ENCODE peak calls at places on chromosomes 4 and X, in four cellular contexts. Q, S, R and V are unnamed samples.

GRCh38 chr4:11312389-11312788 is 116.3 kb downstream of the HS3ST1 start:
- DNase-seq in Q (no peak), S (no peak), R (no peak), V (no peak)

GRCh38 chr4:8308856-8309771 is 39.6 kb downstream of the HTRA3 start:
- DNase-seq in S (peak; percentile 22), R (peak; percentile 32), Q (no peak), V (no peak)

GRCh38 chr4:16750216-16750615 is 148.2 kb downstream of the LDB2 start:
- DNase-seq in S (no peak), R (no peak), Q (no peak), V (no peak)

GRCh38 chrX:21947671-21948070 is 7.2 kb downstream of the SMS start:
- DNase-seq in S (no peak), Q (no peak), R (no peak), V (no peak)

GRCh38 chr4:12110607-12111006 is 681.9 kb upstream of the HS3ST1 start:
- DNase-seq in Q (no peak), R (no peak), S (no peak), V (no peak)

GRCh38 chrX:71917621-71918341 is 7.1 kb downstream of the NHSL2 start:
- DNase-seq in R (no peak), Q (no peak), S (peak; percentile 41), V (no peak)

GRCh38 chr4:173167793-173168395 is 717 bp upstream of the GALNT7 start:
- DNase-seq in Q (peak; percentile 56), S (peak; percentile 53), R (peak; percentile 50), V (peak; percentile 76)

GRCh38 chrX:41600266-41600665 is 88.5 kb upstream of the GPR34 start:
- DNase-seq in Q (peak; percentile 63), S (peak; percentile 43), R (no peak), V (peak; percentile 40)

GRCh38 chrX:38664285-38664684 is 102.9 kb downstream of the TSPAN7 start:
- DNase-seq in S (peak; percentile 48), R (no peak), Q (peak; percentile 65), V (peak; percentile 15)

GRCh38 chrX:4528247-4528646 is 814.8 kb upstream of the PRKX start:
- DNase-seq in Q (no peak), S (no peak), R (no peak), V (no peak)

GRCh38 chr4:168734703-168735688 is 238.1 kb downstream of the PALLD start:
- DNase-seq in S (no peak), R (no peak), Q (no peak), V (no peak)

GRCh38 chr4:24262084-24262483 is 322.3 kb downstream of the DHX15 start:
- DNase-seq in Q (no peak), R (peak; percentile 41), S (no peak), V (no peak)

GRCh38 chr4:15893967-15894366 is 44.6 kb downstream of the FGFBP1 start:
- DNase-seq in Q (peak; percentile 70), R (no peak), S (peak; percentile 92), V (no peak)

GRCh38 chr4:107258359-107258758 is 222.2 kb upstream of the DKK2 start:
- DNase-seq in S (no peak), R (no peak), Q (peak; percentile 42), V (peak; percentile 83)

GRCh38 chrX:13761606-13762005 is 27.1 kb downstream of the OFD1 start:
- DNase-seq in S (no peak), R (no peak), Q (peak; percentile 19), V (no peak)

GRCh38 chrX:63394872-63395271 is 43.7 kb upstream of the SPIN4 start:
- DNase-seq in R (no peak), S (no peak), Q (no peak), V (no peak)

GRCh38 chr4:183395395-183395794 is 49.0 kb upstream of the CDKN2AIP start:
- DNase-seq in S (no peak), R (no peak), Q (no peak), V (no peak)

GRCh38 chr4:68927165-68927564 is 24.4 kb downstream of the UGT2A3 start:
- DNase-seq in R (no peak), S (peak; percentile 59), Q (peak; percentile 3), V (no peak)

GRCh38 chrX:129641941-129642340 is 12.8 kb downstream of the APLN start:
- DNase-seq in R (no peak), S (peak; percentile 29), Q (no peak), V (peak; percentile 51)

GRCh38 chr4:8267077-8267476 is 2.5 kb upstream of the HTRA3 start:
- DNase-seq in Q (peak; percentile 12), S (peak; percentile 67), R (peak; percentile 73), V (peak; percentile 86)

GRCh38 chr4:124973716-124974115 is 261.2 kb upstream of the ANKRD50 start:
- DNase-seq in R (no peak), S (no peak), Q (no peak), V (no peak)

GRCh38 chr4:134665429-134665828 is 463.8 kb upstream of the PABPC4L start:
- DNase-seq in R (no peak), Q (no peak), S (no peak), V (no peak)

GRCh38 chrX:14936561-14936960 is 63.3 kb downstream of the MOSPD2 start:
- DNase-seq in S (peak; percentile 79), Q (peak; percentile 68), R (no peak), V (peak; percentile 18)

GRCh38 chrX:106615041-106615440 is 3.3 kb downstream of the RADX start:
- DNase-seq in R (no peak), Q (no peak), S (peak; percentile 4), V (no peak)

DNA sequence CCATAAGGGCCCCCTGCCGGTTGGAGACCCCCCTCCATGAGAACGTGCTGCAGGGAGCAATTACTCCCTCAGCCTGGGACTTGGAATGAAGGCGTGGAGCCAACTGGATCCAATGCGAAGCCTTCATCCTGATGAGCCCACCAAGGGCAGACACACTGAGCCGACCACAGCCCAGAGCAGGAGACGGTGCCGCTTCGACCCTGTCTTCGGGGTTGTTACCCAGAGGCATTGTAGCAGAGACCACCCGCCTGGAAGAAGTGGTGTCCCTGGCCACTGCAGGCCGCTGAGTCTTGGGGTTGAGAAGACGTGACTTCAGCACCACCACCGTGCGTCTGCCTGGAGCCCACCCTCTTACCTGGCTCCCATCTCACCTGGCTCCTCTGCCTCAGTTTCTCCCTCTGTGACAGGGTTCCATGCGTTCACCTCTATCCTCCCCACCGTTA is 7.0 kb upstream of the NKX1-1 start:
- DNase-seq in R (no peak), Q (no peak), S (no peak), V (no peak)
- H3K27me3 ChIP-seq in R (peaks cover 100% of the 10 kb centered on the region), Q (peaks cover 65% of the 10 kb centered on the region), S (peaks cover 86% of the 10 kb centered on the region), V (peaks cover 16% of the 10 kb centered on the region)

GRCh38 chrX:133986008-133986683 is 752 bp upstream of the GPC3 start:
- DNase-seq in Q (no peak), R (no peak), S (no peak), V (no peak)
- H3K4me3 ChIP-seq in Q (peak overlapping the region; percentile 69), R (peak overlapping the region; percentile 23), S (peak overlapping the region; percentile 50), V (peak overlapping the region; percentile 59)

GRCh38 chrX:135513140-135513535 is 7.3 kb upstream of the INTS6L start:
- DNase-seq in R (no peak), Q (no peak), S (no peak), V (no peak)

GRCh38 chrX:135520022-135520552 is 373 bp upstream of the INTS6L start:
- DNase-seq in Q (peak; percentile 47), R (no peak), S (peak; percentile 67), V (no peak)

GRCh38 chrX:135518161-135518560 is 2.3 kb upstream of the INTS6L start:
- DNase-seq in R (no peak), S (no peak), Q (no peak), V (no peak)

GRCh38 chrX:135512508-135513139 is 7.8 kb upstream of the INTS6L start:
- DNase-seq in R (no peak), S (no peak), Q (no peak), V (no peak)

GRCh38 chrX:135516376-135516775 is 4.1 kb upstream of the INTS6L start:
- DNase-seq in S (no peak), R (no peak), Q (no peak), V (no peak)
- H3K27me3 ChIP-seq in S (no peaks in the 10 kb centered on the region), R (no peaks in the 10 kb centered on the region), Q (peaks cover 7% of the 10 kb centered on the region), V (no peaks in the 10 kb centered on the region)

DNA sequence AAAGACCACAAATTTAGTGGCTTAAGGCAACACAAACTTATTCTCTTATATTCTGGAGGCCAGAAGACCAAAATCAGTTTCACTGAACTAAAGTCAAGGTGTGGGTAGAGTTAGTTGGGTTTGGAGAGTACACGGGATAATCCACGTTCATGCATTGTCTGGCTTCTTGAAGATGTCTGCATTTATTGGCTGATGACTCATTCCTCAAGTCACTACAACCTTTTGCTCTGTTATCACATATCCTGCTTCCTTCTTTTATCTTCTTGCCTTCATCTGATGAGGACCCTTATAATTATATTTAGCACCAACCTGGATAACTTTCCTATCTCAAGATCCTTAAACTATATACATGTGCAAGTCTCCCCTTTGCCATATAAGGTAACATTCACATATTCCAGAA is 590.0 kb downstream of the FSTL5 start:
- DNase-seq in S (peak; percentile 10), R (no peak), Q (no peak), V (no peak)
- H3K4me3 ChIP-seq in S (no peak overlapping the region), R (no peak overlapping the region), Q (no peak overlapping the region), V (no peak overlapping the region)

GRCh38 chrX:96971812-96972211 is 88.1 kb downstream of the RPA4 start:
- DNase-seq in Q (no peak), S (no peak), R (no peak), V (no peak)
- H3K27me3 ChIP-seq in Q (no peaks in the 10 kb centered on the region), S (no peaks in the 10 kb centered on the region), R (no peaks in the 10 kb centered on the region), V (no peaks in the 10 kb centered on the region)

GRCh38 chr4:81833596-81833995 is 361.9 kb upstream of the RASGEF1B start:
- DNase-seq in R (no peak), S (no peak), Q (no peak), V (no peak)
- H3K4me3 ChIP-seq in R (no peak overlapping the region), S (no peak overlapping the region), Q (no peak overlapping the region), V (no peak overlapping the region)

GRCh38 chrX:143683486-143683885 is 37.1 kb downstream of the SPANXN2 start:
- DNase-seq in S (no peak), Q (no peak), R (no peak), V (peak; percentile 78)
- H3K27me3 ChIP-seq in S (no peaks in the 10 kb centered on the region), Q (no peaks in the 10 kb centered on the region), R (no peaks in the 10 kb centered on the region), V (no peaks in the 10 kb centered on the region)

GRCh38 chrX:6184900-6185515 is 43.7 kb downstream of the NLGN4X start:
- DNase-seq in Q (no peak), R (no peak), S (no peak), V (no peak)
- H3K4me3 ChIP-seq in Q (no peak overlapping the region), R (no peak overlapping the region), S (no peak overlapping the region), V (no peak overlapping the region)

DNA sequence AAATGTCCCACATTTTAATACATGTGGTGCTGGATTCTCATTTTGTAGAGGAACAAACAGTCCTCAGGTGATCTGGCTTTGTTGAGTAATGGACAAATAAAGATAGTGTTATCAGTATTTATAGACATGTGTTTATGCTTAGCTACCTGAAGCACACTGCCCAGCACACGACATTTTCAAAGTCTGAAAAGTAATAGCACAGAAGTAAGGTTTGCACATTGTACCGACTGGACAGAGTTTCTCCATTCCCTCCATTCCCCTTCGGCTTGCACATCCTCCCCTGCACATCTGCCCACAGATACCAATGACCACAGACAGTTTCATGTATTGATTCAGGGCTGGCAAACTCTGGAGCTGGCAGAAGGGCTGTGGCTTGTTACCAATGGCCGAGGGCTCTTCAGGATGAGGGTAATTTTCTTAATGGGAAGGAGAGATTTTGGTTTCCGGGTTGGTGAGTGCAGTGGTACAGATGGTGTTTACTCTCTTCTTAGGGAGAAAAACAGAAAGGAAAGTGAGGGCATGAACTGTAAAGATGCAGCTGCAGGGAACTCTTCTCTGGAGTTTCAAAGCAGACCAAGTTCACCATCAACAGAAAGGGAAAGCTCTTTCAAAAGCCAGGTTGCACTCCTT is 2.3 kb downstream of the GRPR start:
- DNase-seq in Q (no peak), S (no peak), R (no peak), V (no peak)
- H3K27me3 ChIP-seq in Q (peaks cover 40% of the 10 kb centered on the region), S (peaks cover 52% of the 10 kb centered on the region), R (no peaks in the 10 kb centered on the region), V (no peaks in the 10 kb centered on the region)

GRCh38 chrX:103210056-103210455 is 4.9 kb upstream of the BEX4 start:
- DNase-seq in R (no peak), S (no peak), Q (no peak), V (no peak)
- H3K4me3 ChIP-seq in R (no peak overlapping the region), S (no peak overlapping the region), Q (no peak overlapping the region), V (no peak overlapping the region)